ENCODE peak calls at places on chromosomes 3 and 15, in five cellular contexts. S is heart left ventricle, D is left ventricle myocardium inferior, W is keratinocyte, O is A549. F is an unnamed sample.

GRCh38 chr15:78637776-78638435 is 3.1 kb downstream of the CHRNB4 start:
- DNase-seq in S (no peak), D (no peak), W (no peak), O (no peak), F (no peak)

GRCh38 chr15:71109130-71109529 is 6.1 kb upstream of the THSD4 start:
- DNase-seq in S (no peak), D (no peak), W (no peak), O (no peak), F (no peak)

GRCh38 chr3:47581835-47582234 is 3.2 kb upstream of the CSPG5 start:
- DNase-seq in S (no peak), D (no peak), W (no peak), O (no peak), F (no peak)

GRCh38 chr3:193869221-193870201 is 266.4 kb upstream of the HES1 start:
- DNase-seq in S (peak), D (peak), W (peak), O (peak), F (no peak)

GRCh38 chr15:28103402-28103801 is 4.3 kb upstream of the OCA2 start:
- DNase-seq in S (no peak), D (no peak), W (no peak), O (no peak), F (no peak)

GRCh38 chr3:44058022-44058867 is 183.4 kb upstream of the TOPAZ1 start:
- DNase-seq in S (no peak), D (no peak), W (no peak), O (no peak), F (no peak)

GRCh38 chr3:171704002-171704401 is 106.3 kb downstream of the PLD1 start:
- DNase-seq in S (no peak), D (no peak), W (peak), O (peak), F (no peak)

GRCh38 chr3:40887012-40887411 is 312.3 kb upstream of the CTNNB1 start:
- DNase-seq in S (no peak), D (no peak), W (no peak), O (no peak), F (no peak)

GRCh38 chr15:96972201-96972600 is 641.7 kb downstream of the NR2F2 start:
- DNase-seq in S (no peak), D (no peak), W (no peak), O (no peak), F (no peak)

GRCh38 chr15:74318376-74319137 is 48.9 kb downstream of the CYP11A1 start:
- DNase-seq in S (peak), D (peak), W (no peak), O (no peak), F (no peak)

GRCh38 chr3:42749753-42750231 is 23.3 kb downstream of the CCDC13 start:
- DNase-seq in S (peak), D (no peak), W (no peak), O (no peak), F (no peak)

GRCh38 chr15:25345943-25346342 is 92.9 kb downstream of the UBE3A start:
- DNase-seq in S (peak), D (peak), W (no peak), O (no peak), F (no peak)

GRCh38 chr15:78680416-78681068 is 39.5 kb upstream of the CHRNB4 start:
- DNase-seq in S (no peak), D (no peak), W (no peak), O (no peak), F (no peak)

GRCh38 chr3:174536319-174536718 is 322.8 kb upstream of the NAALADL2 start:
- DNase-seq in S (no peak), D (no peak), W (no peak), O (no peak), F (no peak)
- H3K27ac ChIP-seq in S (no peak), D (no peak), W (no peak), O (no peak), F (no peak)

DNA sequence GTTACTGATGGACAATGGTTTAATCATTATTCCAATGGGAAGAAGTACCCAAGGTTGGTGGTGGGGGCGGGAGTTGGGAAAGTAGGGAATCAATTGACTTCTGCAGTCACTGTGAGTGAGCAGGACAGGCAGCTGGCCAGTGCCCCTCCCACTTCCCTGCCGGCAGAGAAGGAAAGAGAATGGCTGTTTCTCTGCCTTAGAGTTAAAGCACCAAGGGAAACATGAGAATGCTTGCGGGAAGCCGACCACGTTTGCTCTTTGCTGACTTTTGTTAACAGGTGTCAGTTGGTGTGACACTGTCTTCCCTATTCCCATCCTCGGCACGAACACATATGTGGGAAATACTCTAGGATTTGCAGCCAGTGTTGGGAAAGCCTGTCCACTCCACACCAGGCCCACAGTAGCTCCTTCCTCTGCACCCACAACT is 33.5 kb upstream of the MFSD1 start:
- DNase-seq in S (peak), D (peak), W (no peak), O (peak), F (no peak)
- H3K27ac ChIP-seq in S (no peak), D (peak), W (no peak), O (peak), F (peak)

DNA sequence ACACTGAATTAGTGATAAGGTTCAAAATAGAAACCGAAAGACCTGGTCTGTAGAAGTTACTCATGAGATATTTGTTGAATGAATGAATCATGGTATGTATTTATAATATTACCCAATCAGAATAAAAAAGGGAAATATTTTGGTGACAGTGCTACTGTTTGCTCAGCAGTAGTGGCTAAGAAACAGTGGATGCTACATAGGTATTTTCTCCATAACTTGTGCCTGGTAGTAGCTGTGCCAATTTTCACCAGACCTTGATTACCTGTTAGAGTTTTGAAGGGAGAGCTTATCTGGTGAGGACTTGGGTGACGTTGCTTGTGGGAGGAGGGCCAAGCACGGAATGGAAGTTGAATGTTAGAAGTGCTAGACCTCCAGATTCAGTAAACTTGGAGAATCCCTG is 14.3 kb downstream of the LIMD1 start:
- DNase-seq in S (no peak), D (no peak), W (no peak), O (no peak), F (no peak)
- H3K27ac ChIP-seq in S (no peak), D (peak), W (no peak), O (no peak), F (no peak)

GRCh38 chr3:178369006-178369405 is 167.2 kb upstream of the KCNMB2 start:
- DNase-seq in S (no peak), D (no peak), W (no peak), O (no peak), F (no peak)

GRCh38 chr3:178369811-178370210 is 166.4 kb upstream of the KCNMB2 start:
- DNase-seq in S (no peak), D (no peak), W (no peak), O (no peak), F (no peak)

GRCh38 chr3:178370387-178370786 is 165.8 kb upstream of the KCNMB2 start:
- DNase-seq in S (no peak), D (no peak), W (no peak), O (no peak), F (no peak)

GRCh38 chr3:178367817-178368617 is 168.2 kb upstream of the KCNMB2 start:
- DNase-seq in S (peak), D (no peak), W (no peak), O (no peak), F (no peak)
- H3K27ac ChIP-seq in S (no peak), D (peak), W (no peak), O (no peak), F (no peak)